ENCODE peak calls at places on chromosomes 7 and 10, in five cellular contexts. X is testis, R is HCT116, L is spleen, A is adrenal gland. F is an unnamed sample.
A peak's percentile ranks its signal among the peaks of the same experiment; 100 is the strongest.

GRCh38 chr10:106577266-106577665 is 587.2 kb downstream of the SORCS1 start:
- DNase-seq in X (no peak), R (no peak), L (no peak), A (no peak), F (no peak)

GRCh38 chr10:69472544-69472943 is 21.3 kb downstream of the TSPAN15 start:
- DNase-seq in X (no peak), R (no peak), L (no peak), A (no peak), F (no peak)

GRCh38 chr10:1047937-1048336 is 982 bp downstream of the IDI1 start:
- DNase-seq in X (peak; percentile 39), R (no peak), L (no peak), A (no peak), F (peak; percentile 14)

GRCh38 chr7:56447864-56448693 is 331.9 kb upstream of the NUPR2 start:
- DNase-seq in X (peak; percentile 97), R (no peak), L (no peak), A (no peak), F (peak; percentile 3)

GRCh38 chr10:16967866-16968721 is 150.9 kb upstream of the RSU1 start:
- DNase-seq in X (peak; percentile 28), R (peak; percentile 8), L (no peak), A (no peak), F (no peak)

GRCh38 chr10:131202964-131203363 is 108.6 kb downstream of the TCERG1L start:
- DNase-seq in X (no peak), R (no peak), L (peak; percentile 25), A (no peak), F (peak; percentile 67)

GRCh38 chr7:138919912-138920311 is 61.3 kb downstream of the KIAA1549 start:
- DNase-seq in X (no peak), R (no peak), L (no peak), A (no peak), F (no peak)

GRCh38 chr10:87817291-87817872 is 644 bp downstream of the ATAD1 start:
- DNase-seq in X (no peak), R (no peak), L (no peak), A (no peak), F (no peak)

GRCh38 chr10:79241990-79242619 is 105.2 kb upstream of the PPIF start:
- DNase-seq in X (peak; percentile 55), R (no peak), L (peak; percentile 93), A (peak; percentile 67), F (peak; percentile 45)
- H3K4me1 ChIP-seq in X (peaks cover 33% of the 10 kb centered on the region), R (no peaks in the 10 kb centered on the region), L (peaks cover 89% of the 10 kb centered on the region), A (peaks cover 45% of the 10 kb centered on the region), F (peaks cover 56% of the 10 kb centered on the region)

DNA sequence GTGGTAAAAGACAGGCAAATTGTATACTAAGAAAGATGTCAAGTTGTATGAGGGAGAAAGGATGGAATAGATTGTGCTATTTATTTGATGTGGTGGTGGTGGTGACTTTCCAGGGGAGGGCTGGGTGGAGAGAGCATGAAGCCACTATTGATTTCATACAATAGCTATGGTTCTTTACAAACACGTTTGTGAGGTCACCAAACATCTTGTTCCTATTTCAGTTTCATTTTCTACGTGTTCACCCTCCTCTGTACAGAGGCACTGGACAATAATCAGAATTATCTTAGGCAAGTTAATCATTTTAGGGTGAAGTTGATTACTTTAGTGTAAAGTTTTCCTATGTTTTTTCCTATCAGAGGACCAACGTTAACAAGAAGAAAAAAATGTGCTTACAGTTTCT is 10.3 kb upstream of the CNTNAP2 start:
- DNase-seq in X (no peak), R (no peak), L (no peak), A (no peak), F (no peak)
- H3K4me1 ChIP-seq in X (no peaks in the 10 kb centered on the region), R (no peaks in the 10 kb centered on the region), L (no peaks in the 10 kb centered on the region), A (no peaks in the 10 kb centered on the region), F (no peaks in the 10 kb centered on the region)

GRCh38 chr7:140877249-140877524 is 47.5 kb downstream of the BRAF start:
- DNase-seq in X (no peak), R (no peak), L (no peak), A (no peak), F (no peak)
- H3K4me1 ChIP-seq in X (no peaks in the 10 kb centered on the region), R (no peaks in the 10 kb centered on the region), L (peaks cover 19% of the 10 kb centered on the region), A (no peaks in the 10 kb centered on the region), F (peaks cover 7% of the 10 kb centered on the region)

GRCh38 chr10:44961231-44961571 is 1.6 kb downstream of the RASSF4 start:
- DNase-seq in X (no peak), R (no peak), L (peak; percentile 74), A (no peak), F (no peak)

GRCh38 chr10:44959243-44960097 is at the start of gene RASSF4:
- DNase-seq in X (peak; percentile 94), R (peak; percentile 52), L (peak; percentile 99), A (peak; percentile 95), F (peak; percentile 94)

GRCh38 chr10:44958897-44959242 is 732 bp upstream of the RASSF4 start:
- DNase-seq in X (no peak), R (no peak), L (no peak), A (no peak), F (no peak)

GRCh38 chr10:44960482-44961230 is 1.1 kb downstream of the RASSF4 start:
- DNase-seq in X (no peak), R (no peak), L (peak; percentile 73), A (no peak), F (peak; percentile 60)

DNA sequence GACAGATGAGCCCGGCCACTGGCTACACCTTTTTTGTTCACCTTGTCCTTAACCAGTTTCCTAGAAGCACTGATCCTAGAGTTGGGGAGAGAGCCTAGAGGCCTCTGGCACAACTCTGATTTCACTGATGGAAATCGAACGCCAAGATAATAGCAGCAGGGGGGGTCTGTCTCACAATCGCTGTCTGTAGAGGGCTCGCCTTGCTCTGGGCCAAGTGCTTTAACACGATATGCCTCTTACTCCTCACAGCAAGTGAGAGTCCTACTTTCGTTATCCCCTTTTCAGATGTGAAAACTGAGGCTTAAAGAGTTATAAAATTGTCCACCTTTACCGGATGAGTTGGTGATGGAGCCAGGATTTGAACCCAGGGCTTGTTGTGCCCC is 487 bp downstream of the RASSF4 start:
- DNase-seq in X (no peak), R (no peak), L (no peak), A (no peak), F (no peak)
- H3K4me1 ChIP-seq in X (peaks cover 40% of the 10 kb centered on the region), R (peaks cover 3% of the 10 kb centered on the region), L (peaks cover 69% of the 10 kb centered on the region), A (peaks cover 20% of the 10 kb centered on the region), F (peaks cover 56% of the 10 kb centered on the region)

GRCh38 chr10:34814228-34815173 is 595 bp downstream of the PARD3 start:
- DNase-seq in X (peak; percentile 49), R (no peak), L (peak; percentile 64), A (peak; percentile 50), F (peak; percentile 47)
- H3K4me1 ChIP-seq in X (peaks cover 8% of the 10 kb centered on the region), R (peaks cover 17% of the 10 kb centered on the region), L (peaks cover 26% of the 10 kb centered on the region), A (peaks cover 3% of the 10 kb centered on the region), F (peaks cover 29% of the 10 kb centered on the region)

GRCh38 chr10:95281206-95281605 is 9.6 kb downstream of the PDLIM1 start:
- DNase-seq in X (no peak), R (no peak), L (no peak), A (no peak), F (no peak)
- H3K4me1 ChIP-seq in X (no peaks in the 10 kb centered on the region), R (no peaks in the 10 kb centered on the region), L (peaks cover 70% of the 10 kb centered on the region), A (no peaks in the 10 kb centered on the region), F (peaks cover 24% of the 10 kb centered on the region)

GRCh38 chr10:3959370-3960266 is 174.6 kb upstream of the KLF6 start:
- DNase-seq in X (no peak), R (no peak), L (no peak), A (no peak), F (no peak)
- H3K4me1 ChIP-seq in X (peaks cover under 1% of the 10 kb centered on the region), R (no peaks in the 10 kb centered on the region), L (peaks cover 19% of the 10 kb centered on the region), A (no peaks in the 10 kb centered on the region), F (no peaks in the 10 kb centered on the region)

GRCh38 chr10:30555465-30555864 is 74.1 kb downstream of the LYZL2 start:
- DNase-seq in X (no peak), R (no peak), L (no peak), A (no peak), F (no peak)
- H3K4me1 ChIP-seq in X (peaks cover 22% of the 10 kb centered on the region), R (peaks cover 3% of the 10 kb centered on the region), L (peaks cover 28% of the 10 kb centered on the region), A (peaks cover 6% of the 10 kb centered on the region), F (peaks cover 14% of the 10 kb centered on the region)